ENCODE peak calls at places on chromosomes 11 and 22, in four cellular contexts. J is activated naive CD8-positive, alpha-beta T cell treated with anti-CD3 and anti-CD28 coated beads for 36 hours; G is SW 1271; Y is ELR. H is an unnamed sample.

GRCh38 chr11:7596975-7597391 is 76.3 kb downstream of the CYB5R2 start:
- DNase-seq in Y (no peak), J (no peak), G (no peak), H (no peak)

GRCh38 chr11:16096336-16096735 is 260.0 kb downstream of the SOX6 start:
- DNase-seq in Y (peak), G (no peak), J (no peak), H (no peak)

GRCh38 chr11:75439026-75439425 is 6.0 kb upstream of the KLHL35 start:
- DNase-seq in J (no peak), Y (no peak), G (no peak), H (no peak)

GRCh38 chr11:43269229-43269928 is 42.4 kb upstream of the API5 start:
- DNase-seq in G (no peak), J (no peak), Y (no peak), H (peak)

GRCh38 chr11:67272327-67273259 is 6.3 kb downstream of the GRK2 start:
- DNase-seq in G (no peak), J (peak), Y (no peak), H (no peak)

GRCh38 chr11:112318193-112318592 is 57.5 kb upstream of the PLET1 start:
- DNase-seq in J (no peak), Y (peak), G (peak), H (no peak)

GRCh38 chr22:40332319-40332781 is 13.9 kb upstream of the ADSL start:
- DNase-seq in G (no peak), J (no peak), Y (peak), H (no peak)

GRCh38 chr11:5705688-5706087 is 16.1 kb downstream of the TRIM22 start:
- DNase-seq in G (no peak), J (no peak), Y (no peak), H (no peak)

GRCh38 chr11:14908214-14908880 is 16.3 kb upstream of the CYP2R1 start:
- DNase-seq in G (peak), Y (peak), J (no peak), H (peak)

GRCh38 chr11:21893468-21893867 is 299.4 kb upstream of the ANO5 start:
- DNase-seq in Y (no peak), G (no peak), J (no peak), H (no peak)

GRCh38 chr22:34765115-34765514 is 300.8 kb upstream of the ISX start:
- DNase-seq in Y (no peak), J (no peak), G (no peak), H (no peak)

GRCh38 chr22:49331223-49331815 is 496.4 kb downstream of the BRD1 start:
- DNase-seq in G (no peak), J (no peak), Y (no peak), H (no peak)

GRCh38 chr11:78147807-78148206 is 8.4 kb upstream of the ALG8 start:
- DNase-seq in Y (no peak), J (no peak), G (no peak), H (peak)

GRCh38 chr22:23222875-23223565 is 42.7 kb downstream of the BCR start:
- DNase-seq in J (no peak), G (no peak), Y (no peak), H (no peak)

GRCh38 chr11:67577951-67578350 is 5.7 kb upstream of the GSTP1 start:
- DNase-seq in Y (no peak), G (no peak), J (no peak), H (no peak)

H was measured in NCI-H2171 treated with DMSO at 0.1 percent for 48 hours.